ENCODE peak calls at places on chromosomes 2 and 18, in nine cellular contexts. H, R, V, T, J, I, G, E and L are unnamed samples.

GRCh38 chr2:209322041-209322440 is 101.8 kb upstream of the MAP2 start:
- DNase-seq in H (no peak), V (no peak), G (no peak), I (no peak), R (no peak), E (no peak), T (no peak), J (peak), L (no peak)

GRCh38 chr2:175904035-175904434 is 98.0 kb downstream of the LNPK start:
- DNase-seq in I (no peak), E (no peak), G (no peak), H (no peak), V (no peak), T (no peak), J (no peak), R (no peak), L (no peak)

GRCh38 chr18:9762561-9762960 is 54.5 kb downstream of the RAB31 start:
- DNase-seq in T (no peak), J (peak), V (no peak), I (no peak), E (no peak), H (no peak), R (peak), G (no peak), L (no peak)

GRCh38 chr2:142930835-142931398 is 53.5 kb downstream of the KYNU start:
- DNase-seq in T (no peak), E (no peak), I (peak), H (no peak), R (no peak), V (no peak), G (no peak), J (no peak), L (no peak)

GRCh38 chr2:86753606-86754005 is 33.5 kb downstream of the RMND5A start:
- DNase-seq in J (no peak), T (no peak), G (no peak), E (no peak), V (no peak), R (no peak), H (no peak), I (no peak), L (no peak)

GRCh38 chr2:8416836-8417832 is 264.7 kb upstream of the ID2 start:
- DNase-seq in I (no peak), V (peak), E (no peak), H (no peak), T (no peak), J (no peak), R (no peak), G (no peak), L (peak)

GRCh38 chr18:51724790-51725721 is 527.6 kb upstream of the MEX3C start:
- DNase-seq in R (no peak), E (no peak), I (no peak), T (no peak), G (no peak), V (no peak), J (no peak), H (no peak), L (no peak)

GRCh38 chr2:170161516-170162260 is 16.3 kb upstream of the MYO3B start:
- DNase-seq in H (peak), R (no peak), J (no peak), I (no peak), E (no peak), T (no peak), G (no peak), V (no peak), L (no peak)

GRCh38 chr2:70978388-70979357 is at the start of gene ANKRD53:
- DNase-seq in R (no peak), J (no peak), T (no peak), H (peak), V (no peak), I (peak), G (no peak), E (no peak), L (peak)

GRCh38 chr2:175293776-175294175 is 112.3 kb upstream of the ATP5MC3 start:
- DNase-seq in T (no peak), G (no peak), J (no peak), I (no peak), E (no peak), R (no peak), V (peak), H (no peak), L (no peak)

GRCh38 chr2:68537872-68538271 is 70.5 kb downstream of the APLF start:
- DNase-seq in G (no peak), E (no peak), H (peak), T (no peak), I (no peak), J (peak), V (no peak), R (no peak), L (no peak)

GRCh38 chr2:20288941-20289340 is 61.7 kb downstream of the PUM2 start:
- DNase-seq in E (no peak), R (no peak), I (no peak), J (no peak), H (peak), G (no peak), V (peak), T (no peak), L (no peak)

GRCh38 chr2:100109986-100110980 is 32.1 kb downstream of the AFF3 start:
- DNase-seq in J (no peak), G (no peak), E (no peak), T (no peak), V (no peak), R (no peak), I (no peak), H (no peak), L (no peak)

GRCh38 chr2:36339819-36340218 is 15.8 kb upstream of the CRIM1 start:
- DNase-seq in J (no peak), E (no peak), T (no peak), I (no peak), G (no peak), R (no peak), H (peak), V (no peak), L (no peak)

GRCh38 chr2:26982102-26982742 is 11.8 kb downstream of the MAPRE3 start:
- DNase-seq in G (peak), V (peak), E (no peak), T (peak), R (peak), H (no peak), I (no peak), J (peak), L (peak)

GRCh38 chr2:47636176-47636575 is 146.8 kb upstream of the MSH6 start:
- DNase-seq in R (no peak), H (no peak), J (no peak), I (peak), G (no peak), E (no peak), V (no peak), T (no peak), L (no peak)

GRCh38 chr18:24187049-24187448 is 48.2 kb downstream of the CABYR start:
- DNase-seq in T (no peak), V (no peak), I (no peak), H (no peak), E (no peak), J (no peak), G (no peak), R (no peak), L (no peak)

GRCh38 chr2:217903859-217904613 is 98.8 kb downstream of the TNS1 start:
- DNase-seq in H (peak), T (no peak), I (peak), E (no peak), J (no peak), R (no peak), G (peak), V (no peak), L (peak)

GRCh38 chr2:222844323-222844722 is 16.5 kb upstream of the ACSL3 start:
- DNase-seq in R (no peak), V (peak), I (no peak), J (peak), T (no peak), E (no peak), G (peak), H (peak), L (no peak)

GRCh38 chr18:62728254-62728653 is 12.9 kb downstream of the PHLPP1 start:
- DNase-seq in T (no peak), E (no peak), H (no peak), J (no peak), V (no peak), R (no peak), G (no peak), I (no peak), L (no peak)

GRCh38 chr18:24051256-24051947 is 36.8 kb downstream of the TTC39C start:
- DNase-seq in J (no peak), V (peak), R (no peak), T (no peak), G (no peak), H (no peak), E (no peak), I (no peak), L (no peak)

GRCh38 chr2:69742170-69742952 is 427 bp downstream of the ANXA4 start:
- DNase-seq in T (no peak), V (peak), E (no peak), R (no peak), J (no peak), I (no peak), G (no peak), H (peak), L (peak)

GRCh38 chr2:203498161-203498560 is 36.9 kb downstream of the RAPH1 start:
- DNase-seq in H (peak), V (peak), J (no peak), G (no peak), I (no peak), R (no peak), T (no peak), E (no peak), L (no peak)

GRCh38 chr2:109616184-109616583 is 2.0 kb downstream of the SOWAHC start:
- DNase-seq in I (no peak), J (no peak), T (no peak), H (no peak), E (no peak), G (no peak), V (peak), R (no peak), L (no peak)

GRCh38 chr2:98757904-98758421 is 27.0 kb upstream of the MGAT4A start:
- DNase-seq in I (peak), R (peak), T (peak), E (peak), J (peak), G (peak), H (peak), V (peak), L (peak)

GRCh38 chr2:81658227-81658626 is 1353.7 kb upstream of the LRRTM1 start:
- DNase-seq in I (no peak), V (peak), J (no peak), E (no peak), H (no peak), T (no peak), R (no peak), G (no peak), L (no peak)

GRCh38 chr2:52034706-52035105 is 1002.8 kb upstream of the NRXN1 start:
- DNase-seq in H (no peak), T (no peak), V (peak), E (no peak), J (no peak), I (no peak), G (no peak), R (no peak), L (no peak)

GRCh38 chr2:192438239-192438638 is 243.5 kb upstream of the TMEFF2 start:
- DNase-seq in E (no peak), J (no peak), G (no peak), V (no peak), I (no peak), R (no peak), T (no peak), H (no peak), L (no peak)

GRCh38 chr2:54520687-54521086 is 64.6 kb downstream of the SPTBN1 start:
- DNase-seq in V (peak), J (no peak), T (no peak), E (no peak), I (no peak), R (no peak), G (no peak), H (peak), L (no peak)

GRCh38 chr2:65228249-65228750 is 669 bp downstream of the ACTR2 start:
- DNase-seq in I (no peak), V (no peak), H (peak), G (no peak), T (no peak), R (peak), E (peak), J (peak), L (no peak)

GRCh38 chr2:165562235-165562634 is 92.7 kb downstream of the CSRNP3 start:
- DNase-seq in V (no peak), E (no peak), T (no peak), R (no peak), J (no peak), H (no peak), G (no peak), I (no peak), L (no peak)

GRCh38 chr2:188220535-188220934 is 71.1 kb upstream of the GULP1 start:
- DNase-seq in V (no peak), H (no peak), E (no peak), I (no peak), R (no peak), G (no peak), J (no peak), T (no peak), L (no peak)

GRCh38 chr2:233430091-233430490 is 75.8 kb downstream of the DGKD start:
- DNase-seq in V (peak), J (no peak), R (peak), E (no peak), T (no peak), G (no peak), H (peak), I (no peak), L (no peak)

GRCh38 chr2:98334439-98335078 is 11.7 kb upstream of the CNGA3 start:
- DNase-seq in H (peak), G (peak), I (no peak), R (no peak), J (no peak), E (no peak), T (no peak), V (peak), L (no peak)

GRCh38 chr2:113324684-113325160 is 46.0 kb upstream of the PAX8 start:
- DNase-seq in J (no peak), H (peak), E (no peak), I (no peak), T (peak), G (no peak), V (peak), R (no peak), L (no peak)

GRCh38 chr18:23943903-23944624 is 70.5 kb upstream of the TTC39C start:
- DNase-seq in J (no peak), V (no peak), H (peak), E (no peak), G (peak), I (no peak), T (no peak), R (no peak), L (peak)

GRCh38 chr2:2646312-2647051 is 315.4 kb upstream of the MYT1L start:
- DNase-seq in R (no peak), V (no peak), E (no peak), I (no peak), G (no peak), H (no peak), J (no peak), T (peak), L (no peak)

GRCh38 chr18:48902023-48902855 is 48.5 kb downstream of the SMAD7 start:
- DNase-seq in E (no peak), R (no peak), H (peak), J (no peak), V (peak), T (no peak), I (peak), G (peak), L (peak)

GRCh38 chr2:105752691-105753090 is 8.0 kb downstream of the NCK2 start:
- DNase-seq in T (no peak), V (no peak), J (no peak), E (no peak), R (no peak), H (no peak), I (no peak), G (no peak), L (no peak)